ENCODE peak calls at places on chromosomes 13 and 19, in six cellular contexts. T is CD4-positive, alpha-beta T cell; D is NCI-H1694; W is ovary; G is GM12892; O is neural progenitor cell. N is an unnamed sample.

GRCh38 chr19:19260842-19261241 is 12.3 kb downstream of the TM6SF2 start:
- DNase-seq in T (no peak), D (no peak), W (no peak), G (no peak), O (no peak), N (no peak)

GRCh38 chr13:108987488-108987887 is 358.1 kb downstream of the MYO16 start:
- DNase-seq in G (no peak), D (no peak), T (no peak), O (no peak), W (no peak), N (no peak)

GRCh38 chr13:89749888-89750287 is 1597.6 kb upstream of the MIR17HG start:
- DNase-seq in O (no peak), G (no peak), W (no peak), D (no peak), T (no peak), N (no peak)

GRCh38 chr13:29081036-29081435 is 260.9 kb downstream of the MTUS2 start:
- DNase-seq in D (no peak), G (peak), W (no peak), O (no peak), T (no peak), N (no peak)

GRCh38 chr19:51005248-51005647 is 3.8 kb upstream of the KLK8 start:
- DNase-seq in T (no peak), D (no peak), W (no peak), G (no peak), O (no peak), N (no peak)

GRCh38 chr19:46481947-46482346 is 10.6 kb upstream of the PNMA8A start:
- DNase-seq in O (no peak), G (no peak), T (no peak), W (no peak), D (no peak), N (no peak)

GRCh38 chr19:35744688-35745327 is 410 bp downstream of the U2AF1L4 start:
- DNase-seq in W (peak), D (peak), G (peak), T (peak), O (peak), N (peak)

GRCh38 chr13:52845766-52846566 is 2.5 kb downstream of the PCDH8 start:
- DNase-seq in O (peak), G (no peak), D (no peak), T (no peak), W (no peak), N (peak)

GRCh38 chr19:55383789-55384575 is at the start of gene TMEM238:
- DNase-seq in O (peak), W (peak), G (peak), D (peak), T (peak), N (peak)

GRCh38 chr13:66071608-66072007 is 1158.5 kb downstream of the PCDH9 start:
- DNase-seq in G (no peak), O (no peak), D (no peak), W (no peak), T (no peak), N (no peak)